ENCODE peak calls at places on chromosomes 3 and 15, in four cellular contexts. One of them, this sample, is unnamed.

GRCh38 chr3:105798381-105798934 is 70.4 kb downstream of the CBLB start:
- DNase-seq in K562: no peak
- DNase-seq in SK-N-SH: peak; percentile 24
- DNase-seq in HepG2: no peak
- DNase-seq in this sample: peak; percentile 51

GRCh38 chr3:134048278-134048996 is 18.7 kb upstream of the SLCO2A1 start:
- DNase-seq in K562: no peak
- DNase-seq in SK-N-SH: no peak
- DNase-seq in HepG2: no peak
- DNase-seq in this sample: no peak

GRCh38 chr3:196559826-196560225 is 8.5 kb downstream of the WDR53 start:
- DNase-seq in K562: no peak
- DNase-seq in SK-N-SH: no peak
- DNase-seq in HepG2: no peak
- DNase-seq in this sample: no peak

GRCh38 chr3:79247367-79248103 is 520.3 kb downstream of the ROBO1 start:
- DNase-seq in K562: no peak
- DNase-seq in SK-N-SH: no peak
- DNase-seq in HepG2: no peak
- DNase-seq in this sample: no peak

GRCh38 chr15:64892850-64893403 is 18.8 kb upstream of the ANKDD1A start:
- DNase-seq in K562: no peak
- DNase-seq in SK-N-SH: no peak
- DNase-seq in HepG2: no peak
- DNase-seq in this sample: peak; percentile 45

GRCh38 chr3:187737401-187738088 is 7.7 kb downstream of the BCL6 start:
- DNase-seq in K562: peak; percentile 45
- DNase-seq in SK-N-SH: peak; percentile 41
- DNase-seq in HepG2: no peak
- DNase-seq in this sample: no peak

GRCh38 chr3:56314842-56315241 is 153.4 kb downstream of the ERC2 start:
- DNase-seq in K562: no peak
- DNase-seq in SK-N-SH: no peak
- DNase-seq in HepG2: no peak
- DNase-seq in this sample: no peak

GRCh38 chr15:32908135-32908801 is 190.5 kb downstream of the GREM1 start:
- DNase-seq in K562: no peak
- DNase-seq in SK-N-SH: no peak
- DNase-seq in HepG2: no peak
- DNase-seq in this sample: peak; percentile 71

GRCh38 chr3:9384141-9384828 is 13.1 kb upstream of the SETD5 start:
- DNase-seq in K562: no peak
- DNase-seq in SK-N-SH: no peak
- DNase-seq in HepG2: no peak
- DNase-seq in this sample: no peak

GRCh38 chr3:38610934-38611333 is 38.6 kb downstream of the SCN5A start:
- DNase-seq in K562: no peak
- DNase-seq in SK-N-SH: no peak
- DNase-seq in HepG2: no peak
- DNase-seq in this sample: no peak

GRCh38 chr15:66701422-66702034 is 508 bp upstream of the SMAD6 start:
- DNase-seq in K562: no peak
- DNase-seq in SK-N-SH: peak; percentile 77
- DNase-seq in HepG2: peak; percentile 42
- DNase-seq in this sample: no peak

GRCh38 chr15:59953392-59953883 is 50.7 kb upstream of the FOXB1 start:
- DNase-seq in K562: no peak
- DNase-seq in SK-N-SH: no peak
- DNase-seq in HepG2: no peak
- DNase-seq in this sample: no peak

DNA sequence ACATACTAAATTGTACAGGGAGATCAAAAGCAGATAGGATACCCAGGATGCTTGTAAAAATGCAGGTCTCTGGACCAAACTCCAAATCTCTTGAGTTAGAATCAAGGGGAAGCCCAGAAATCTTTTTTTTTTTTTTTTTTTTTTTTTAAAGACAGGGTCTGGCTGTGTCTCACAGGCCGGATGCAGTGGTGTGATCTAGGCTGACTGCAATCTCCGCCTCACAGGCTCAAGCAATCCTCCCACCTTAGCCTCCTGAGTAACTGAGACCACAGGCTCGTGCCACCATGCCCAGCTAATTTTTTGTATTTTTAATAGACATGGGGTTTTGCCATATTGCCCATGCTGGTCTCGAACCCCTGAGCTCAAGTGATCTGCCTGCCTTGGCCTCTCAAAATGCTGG is 373.5 kb downstream of the SHQ1 start:
- DNase-seq in K562: no peak
- DNase-seq in SK-N-SH: no peak
- DNase-seq in HepG2: no peak
- DNase-seq in this sample: no peak
- TF ChIP-seq SMC3 in K562: no peak
- TF ChIP-seq SMC3 in SK-N-SH: no peak
- TF ChIP-seq SMC3 in HepG2: no peak
- TF ChIP-seq SMC3 in this sample: no peak

DNA sequence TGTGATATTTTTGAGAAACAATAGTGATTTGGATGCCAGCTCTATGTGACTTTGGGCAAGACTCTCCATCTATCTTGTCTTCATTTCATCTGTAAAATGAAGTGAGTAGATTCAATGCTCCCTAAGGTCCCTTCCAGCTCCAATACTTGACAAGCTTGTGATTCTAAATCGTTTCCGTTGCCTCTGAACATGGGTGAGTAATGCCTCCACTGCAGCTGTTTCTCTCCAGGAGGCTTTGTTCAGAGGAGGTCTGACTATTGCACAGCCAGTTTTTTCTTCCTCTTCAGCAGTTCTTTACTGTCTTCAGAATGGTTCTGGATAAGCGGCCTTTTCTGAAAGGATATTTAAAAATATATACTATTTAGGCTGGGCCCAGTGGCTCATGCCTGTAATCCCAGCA is 14.8 kb upstream of the TMOD3 start:
- DNase-seq in K562: no peak
- DNase-seq in SK-N-SH: no peak
- DNase-seq in HepG2: no peak
- DNase-seq in this sample: no peak
- TF ChIP-seq ZBTB33 in K562: no peak
- TF ChIP-seq ZBTB33 in SK-N-SH: no peak
- TF ChIP-seq ZBTB33 in HepG2: no peak
- TF ChIP-seq ZBTB33 in this sample: no peak

GRCh38 chr3:167895684-167896083 is 160.2 kb downstream of the SERPINI1 start:
- DNase-seq in K562: no peak
- DNase-seq in SK-N-SH: no peak
- DNase-seq in HepG2: no peak
- DNase-seq in this sample: no peak

GRCh38 chr3:167892204-167892603 is 156.7 kb downstream of the SERPINI1 start:
- DNase-seq in K562: no peak
- DNase-seq in SK-N-SH: no peak
- DNase-seq in HepG2: no peak
- DNase-seq in this sample: no peak

GRCh38 chr3:167898091-167898490 is 162.6 kb downstream of the SERPINI1 start:
- DNase-seq in K562: no peak
- DNase-seq in SK-N-SH: no peak
- DNase-seq in HepG2: no peak
- DNase-seq in this sample: no peak

GRCh38 chr3:167899090-167899489 is 163.6 kb downstream of the SERPINI1 start:
- DNase-seq in K562: no peak
- DNase-seq in SK-N-SH: no peak
- DNase-seq in HepG2: no peak
- DNase-seq in this sample: no peak

DNA sequence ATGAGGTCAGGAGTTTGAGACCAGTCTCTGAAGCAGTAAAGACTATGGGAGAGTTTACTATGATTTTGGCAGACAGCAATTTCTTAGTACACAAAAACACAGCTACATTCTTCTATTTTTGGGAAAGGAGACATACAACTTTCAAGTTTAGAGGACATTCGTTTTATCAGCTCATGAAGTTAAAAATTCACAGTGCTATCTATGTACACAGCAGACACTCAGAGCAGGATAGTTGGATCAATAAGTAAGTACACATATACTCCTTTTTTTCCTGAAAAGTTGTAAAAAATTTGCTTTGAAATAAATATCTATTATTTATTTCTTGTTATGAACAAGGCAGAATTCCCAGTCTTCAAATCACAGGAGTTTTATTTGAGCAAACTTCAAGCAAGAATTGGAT is 159.7 kb downstream of the SERPINI1 start:
- DNase-seq in K562: no peak
- DNase-seq in SK-N-SH: no peak
- DNase-seq in HepG2: no peak
- DNase-seq in this sample: no peak
- TF ChIP-seq SMC3 in K562: no peak
- TF ChIP-seq SMC3 in SK-N-SH: no peak
- TF ChIP-seq SMC3 in HepG2: no peak
- TF ChIP-seq SMC3 in this sample: no peak

GRCh38 chr3:120163023-120163422 is 68.8 kb upstream of the GSK3B start:
- DNase-seq in K562: no peak
- DNase-seq in SK-N-SH: no peak
- DNase-seq in HepG2: peak; percentile 29
- DNase-seq in this sample: no peak

GRCh38 chr3:120160050-120160449 is 65.8 kb upstream of the GSK3B start:
- DNase-seq in K562: no peak
- DNase-seq in SK-N-SH: no peak
- DNase-seq in HepG2: no peak
- DNase-seq in this sample: no peak

GRCh38 chr3:120161902-120162301 is 67.7 kb upstream of the GSK3B start:
- DNase-seq in K562: no peak
- DNase-seq in SK-N-SH: no peak
- DNase-seq in HepG2: no peak
- DNase-seq in this sample: no peak

GRCh38 chr3:120163816-120164215 is 69.6 kb upstream of the GSK3B start:
- DNase-seq in K562: no peak
- DNase-seq in SK-N-SH: no peak
- DNase-seq in HepG2: no peak
- DNase-seq in this sample: no peak

DNA sequence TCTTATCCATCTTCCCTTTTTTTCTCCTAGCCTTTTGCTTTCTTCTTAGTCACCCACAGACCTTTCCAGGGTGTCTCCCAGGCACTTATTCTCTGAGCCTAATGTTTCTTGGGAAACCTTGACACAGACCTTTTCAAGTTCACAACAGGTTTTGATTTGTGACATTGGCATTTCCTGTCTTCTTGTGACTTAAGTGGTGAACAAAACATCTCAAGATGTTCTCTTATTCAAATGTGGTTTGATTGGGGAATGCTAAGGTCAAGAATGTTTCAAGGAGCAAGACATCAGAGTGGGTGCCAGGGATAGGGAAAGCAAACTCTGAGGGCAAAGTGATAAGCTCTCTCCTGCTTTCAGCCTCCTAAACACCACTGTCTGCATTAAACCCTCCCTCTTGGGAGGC is 68.2 kb upstream of the GSK3B start:
- DNase-seq in K562: no peak
- DNase-seq in SK-N-SH: no peak
- DNase-seq in HepG2: no peak
- DNase-seq in this sample: no peak
- TF ChIP-seq ZBTB33 in K562: no peak
- TF ChIP-seq ZBTB33 in SK-N-SH: no peak
- TF ChIP-seq ZBTB33 in HepG2: no peak
- TF ChIP-seq ZBTB33 in this sample: no peak

GRCh38 chr3:28250999-28251398 is 9.6 kb downstream of the CMC1 start:
- DNase-seq in K562: no peak
- DNase-seq in SK-N-SH: no peak
- DNase-seq in HepG2: no peak
- DNase-seq in this sample: no peak

GRCh38 chr3:28243424-28244106 is 2.1 kb downstream of the CMC1 start:
- DNase-seq in K562: peak; percentile 12
- DNase-seq in SK-N-SH: no peak
- DNase-seq in HepG2: no peak
- DNase-seq in this sample: no peak

GRCh38 chr3:28252016-28252415 is 10.6 kb downstream of the CMC1 start:
- DNase-seq in K562: no peak
- DNase-seq in SK-N-SH: no peak
- DNase-seq in HepG2: no peak
- DNase-seq in this sample: no peak

GRCh38 chr3:28244471-28244870 is 3.1 kb downstream of the CMC1 start:
- DNase-seq in K562: no peak
- DNase-seq in SK-N-SH: no peak
- DNase-seq in HepG2: no peak
- DNase-seq in this sample: no peak

DNA sequence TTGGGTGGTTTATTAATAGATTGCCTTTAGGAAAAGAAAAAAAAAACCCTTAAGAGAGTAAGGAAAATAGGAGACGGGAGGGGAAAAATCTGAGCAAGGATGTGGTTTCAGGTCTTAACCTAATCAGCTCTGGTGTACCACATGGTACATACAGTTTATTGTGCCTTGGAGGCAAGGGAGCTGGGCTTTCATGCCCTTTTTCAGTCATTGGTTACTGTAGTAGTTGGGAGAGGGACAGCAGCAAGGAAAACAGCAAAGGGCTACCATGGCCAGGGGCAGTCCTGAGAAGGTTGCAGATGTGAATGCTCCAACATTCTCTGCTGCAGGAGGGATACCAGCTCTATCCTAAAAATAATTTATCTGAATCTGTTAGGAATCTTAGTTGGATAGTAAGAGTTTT is 5.9 kb downstream of the CMC1 start:
- DNase-seq in K562: no peak
- DNase-seq in SK-N-SH: no peak
- DNase-seq in HepG2: no peak
- DNase-seq in this sample: no peak
- TF ChIP-seq SMC3 in K562: no peak
- TF ChIP-seq SMC3 in SK-N-SH: no peak
- TF ChIP-seq SMC3 in HepG2: no peak
- TF ChIP-seq SMC3 in this sample: no peak

GRCh38 chr3:185153861-185154629 is 1.2 kb upstream of the C3orf70 start:
- DNase-seq in K562: no peak
- DNase-seq in SK-N-SH: peak; percentile 30
- DNase-seq in HepG2: peak; percentile 42
- DNase-seq in this sample: no peak
- TF ChIP-seq ZBTB33 in K562: no peak
- TF ChIP-seq ZBTB33 in SK-N-SH: no peak
- TF ChIP-seq ZBTB33 in HepG2: no peak
- TF ChIP-seq ZBTB33 in this sample: no peak

This sample was measured in GM12878.